ENCODE peak calls at places on chromosomes 6 and 20, in ten cellular contexts. N is occipital lobe; I is hippocampal formation; L is activated T-helper 9 cell treated with anti-CD3 and anti-CD28 coated beads, Interleukin-2, amount 50 U/mL, for 16 hours; Y is CD4-positive, alpha-beta memory T cell; W is IMR-90; B is cardiac septum; Q is activated naive CD8-positive, alpha-beta T cell treated with anti-CD3 and anti-CD28 coated beads for 36 hours; C is HFF-Myc; J is GM10248. O is an unnamed sample.

GRCh38 chr6:26554669-26555504 is 16.7 kb downstream of the HMGN4 start:
- DNase-seq in N (no peak), I (peak; percentile 19), L (no peak), Y (peak; percentile 65), W (peak; percentile 68), B (no peak), Q (peak; percentile 53), C (no peak), J (no peak), O (peak; percentile 42)

GRCh38 chr6:124679392-124679791 is 282.8 kb upstream of the RNF217 start:
- DNase-seq in N (no peak), I (no peak), L (no peak), Y (no peak), W (peak; percentile 1), B (no peak), Q (no peak), C (no peak), J (no peak), O (no peak)

GRCh38 chr6:101597711-101598110 is 204.2 kb downstream of the GRIK2 start:
- DNase-seq in N (no peak), I (no peak), L (no peak), Y (no peak), W (peak; percentile 94), B (no peak), Q (no peak), C (no peak), J (no peak), O (no peak)

GRCh38 chr20:6051505-6051904 is 2.4 kb downstream of the LRRN4 start:
- DNase-seq in N (no peak), I (no peak), L (no peak), Y (no peak), W (peak; percentile 73), B (no peak), Q (no peak), C (no peak), J (no peak), O (no peak)

GRCh38 chr20:61757678-61758555 is 307.8 kb downstream of the TAF4 start:
- DNase-seq in N (no peak), I (no peak), L (no peak), Y (no peak), W (peak; percentile 65), B (no peak), Q (no peak), C (no peak), J (no peak), O (no peak)

GRCh38 chr20:56944546-56944945 is 315.4 kb downstream of the TFAP2C start:
- DNase-seq in N (no peak), I (no peak), L (no peak), Y (no peak), W (no peak), B (no peak), Q (no peak), C (peak; percentile 20), J (no peak), O (no peak)

GRCh38 chr6:92538296-92538695 is 881.1 kb downstream of the EPHA7 start:
- DNase-seq in N (no peak), I (no peak), L (no peak), Y (no peak), W (no peak), B (no peak), Q (no peak), C (no peak), J (no peak), O (no peak)

GRCh38 chr20:59666586-59666985 is 62.2 kb downstream of the PHACTR3 start:
- DNase-seq in N (no peak), I (no peak), L (no peak), Y (no peak), W (no peak), B (no peak), Q (no peak), C (no peak), J (no peak), O (no peak)

GRCh38 chr6:5763407-5763806 is 243.3 kb downstream of the NRN1 start:
- DNase-seq in N (no peak), I (no peak), L (no peak), Y (no peak), W (peak; percentile 31), B (peak; percentile 38), Q (no peak), C (no peak), J (no peak), O (no peak)